ENCODE peak calls at places on chromosome 21, in four cellular contexts. I is posterior cingulate gyrus, Y is NCI-H524 treated with DMSO at 0.1 percent for 48 hours, F is GM23338. S is an unnamed sample.

GRCh38 chr21:44498280-44498964 is 41.6 kb downstream of the KRTAP10-1 start:
- DNase-seq in F (no peak), Y (no peak), I (peak), S (no peak)

GRCh38 chr21:45601551-45601950 is 42.0 kb upstream of the PCBP3 start:
- DNase-seq in I (no peak), Y (no peak), F (no peak), S (no peak)

GRCh38 chr21:39142972-39143371 is 40.3 kb downstream of the PSMG1 start:
- DNase-seq in F (no peak), Y (no peak), I (no peak), S (no peak)

GRCh38 chr21:27424601-27425000 is 457.7 kb upstream of the ADAMTS5 start:
- DNase-seq in Y (no peak), I (no peak), F (no peak), S (no peak)

GRCh38 chr21:36747815-36748381 is 49.0 kb downstream of the SIM2 start:
- DNase-seq in Y (no peak), F (peak), I (peak), S (no peak)

GRCh38 chr21:15682182-15682895 is 47.4 kb upstream of the USP25 start:
- DNase-seq in Y (no peak), F (no peak), I (no peak), S (peak)

GRCh38 chr21:41663805-41664788 is 102.8 kb downstream of the RIPK4 start:
- DNase-seq in Y (no peak), I (peak), F (no peak), S (no peak)

GRCh38 chr21:28523367-28523766 is 469.3 kb downstream of the LTN1 start:
- DNase-seq in F (no peak), I (no peak), Y (no peak), S (no peak)

GRCh38 chr21:42986125-42986783 is 11.9 kb downstream of the PKNOX1 start:
- DNase-seq in I (peak), F (no peak), Y (no peak), S (no peak)

GRCh38 chr21:42676799-42677198 is 23.4 kb downstream of the PDE9A start:
- DNase-seq in Y (no peak), F (no peak), I (no peak), S (no peak)

GRCh38 chr21:28903448-28903847 is 89.2 kb downstream of the LTN1 start:
- DNase-seq in I (no peak), Y (no peak), F (no peak), S (no peak)

S was measured in KG1.